ENCODE peak calls at places on chromosome 22, in six cellular contexts. One of them, this sample, is unnamed.

GRCh38 chr22:31618471-31619176 is 43.4 kb downstream of the PISD start:
- DNase-seq in body of pancreas: no peak
- DNase-seq in lower lobe of right lung: no peak
- DNase-seq in A549: no peak
- DNase-seq in heart left ventricle: no peak
- DNase-seq in psoas muscle: no peak
- DNase-seq in this sample: no peak

GRCh38 chr22:24848559-24849168 is 42.7 kb downstream of the SGSM1 start:
- DNase-seq in psoas muscle: no peak
- DNase-seq in heart left ventricle: no peak
- DNase-seq in body of pancreas: peak; percentile 65
- DNase-seq in A549: no peak
- DNase-seq in lower lobe of right lung: no peak
- DNase-seq in this sample: no peak

GRCh38 chr22:48380016-48380665 is 1447.5 kb downstream of the BRD1 start:
- DNase-seq in psoas muscle: no peak
- DNase-seq in heart left ventricle: no peak
- DNase-seq in A549: no peak
- DNase-seq in lower lobe of right lung: no peak
- DNase-seq in body of pancreas: no peak
- DNase-seq in this sample: no peak

GRCh38 chr22:32531228-32531627 is 56.6 kb downstream of the FBXO7 start:
- DNase-seq in lower lobe of right lung: no peak
- DNase-seq in psoas muscle: peak; percentile 21
- DNase-seq in heart left ventricle: no peak
- DNase-seq in A549: no peak
- DNase-seq in body of pancreas: no peak
- DNase-seq in this sample: no peak

GRCh38 chr22:30183861-30184278 is 62.7 kb downstream of the LIF start:
- DNase-seq in A549: no peak
- DNase-seq in lower lobe of right lung: no peak
- DNase-seq in psoas muscle: no peak
- DNase-seq in body of pancreas: no peak
- DNase-seq in heart left ventricle: no peak
- DNase-seq in this sample: no peak

GRCh38 chr22:49206281-49206680 is 621.4 kb downstream of the BRD1 start:
- DNase-seq in heart left ventricle: no peak
- DNase-seq in A549: no peak
- DNase-seq in psoas muscle: no peak
- DNase-seq in lower lobe of right lung: no peak
- DNase-seq in body of pancreas: no peak
- DNase-seq in this sample: no peak

GRCh38 chr22:30606455-30607299 is at the start of gene TCN2:
- DNase-seq in lower lobe of right lung: peak; percentile 80
- DNase-seq in A549: peak; percentile 69
- DNase-seq in heart left ventricle: peak; percentile 77
- DNase-seq in psoas muscle: peak; percentile 66
- DNase-seq in body of pancreas: peak; percentile 83
- DNase-seq in this sample: peak; percentile 67

GRCh38 chr22:21759133-21759532 is 23.5 kb upstream of the YPEL1 start:
- DNase-seq in psoas muscle: no peak
- DNase-seq in heart left ventricle: no peak
- DNase-seq in body of pancreas: no peak
- DNase-seq in lower lobe of right lung: no peak
- DNase-seq in A549: no peak
- DNase-seq in this sample: no peak

GRCh38 chr22:36467946-36468345 is 13.5 kb downstream of the TXN2 start:
- DNase-seq in body of pancreas: peak; percentile 20
- DNase-seq in heart left ventricle: peak; percentile 67
- DNase-seq in A549: peak; percentile 33
- DNase-seq in psoas muscle: peak; percentile 73
- DNase-seq in lower lobe of right lung: no peak
- DNase-seq in this sample: peak; percentile 91
- H3K4me3 ChIP-seq in body of pancreas: no peak overlapping the region
- H3K4me3 ChIP-seq in heart left ventricle: no peak overlapping the region
- H3K4me3 ChIP-seq in A549: no peak overlapping the region
- H3K4me3 ChIP-seq in psoas muscle: no peak overlapping the region
- H3K4me3 ChIP-seq in lower lobe of right lung: no peak overlapping the region
- H3K4me3 ChIP-seq in this sample: no peak overlapping the region

DNA sequence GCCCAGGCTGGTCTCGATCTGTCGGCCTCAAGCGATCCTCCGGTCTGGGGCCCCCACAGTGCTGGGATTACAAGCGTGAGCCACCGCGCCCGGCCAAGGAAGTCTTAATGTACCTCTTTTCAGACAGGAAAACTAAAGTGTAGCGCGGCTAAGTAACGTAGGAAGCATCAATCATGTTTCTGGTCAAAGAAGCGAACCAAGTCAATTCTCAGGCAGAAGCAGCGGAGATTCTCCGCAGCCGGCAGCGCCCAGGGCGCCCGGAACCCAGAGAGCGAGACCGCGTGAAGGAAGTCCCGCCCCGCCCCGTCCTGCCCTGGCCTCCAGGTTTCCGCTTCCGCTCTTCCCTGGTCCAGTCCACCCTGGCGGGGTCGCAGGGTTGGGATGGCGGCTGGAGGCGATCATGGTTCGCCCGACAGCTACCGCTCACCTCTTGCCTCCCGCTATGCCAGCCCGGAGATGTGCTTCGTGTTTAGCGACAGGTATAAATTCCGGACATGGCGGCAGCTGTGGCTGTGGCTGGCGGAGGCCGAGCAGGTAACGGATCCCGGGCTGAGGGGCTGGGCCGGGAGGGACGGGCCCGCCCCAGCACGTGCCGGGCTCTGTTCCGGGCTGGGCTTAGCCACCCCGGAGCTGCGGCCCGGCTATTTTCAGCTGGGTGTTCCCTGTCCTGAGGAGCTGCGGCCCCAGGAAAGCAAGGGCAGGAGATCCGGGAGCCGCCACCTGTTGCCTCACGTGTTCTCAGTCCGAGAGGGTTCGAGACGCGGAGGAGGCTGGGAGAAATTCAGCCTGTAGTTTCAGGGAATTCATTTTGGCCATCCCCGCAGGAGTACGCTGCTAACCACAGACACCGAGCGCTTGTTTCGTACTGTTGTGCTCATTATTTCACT is at the start of gene ADSL:
- DNase-seq in lower lobe of right lung: peak; percentile 93
- DNase-seq in body of pancreas: peak; percentile 90
- DNase-seq in psoas muscle: peak; percentile 92
- DNase-seq in heart left ventricle: peak; percentile 93
- DNase-seq in A549: peak; percentile 82
- DNase-seq in this sample: peak; percentile 88
- TF ChIP-seq CTCF in lower lobe of right lung: no peak
- TF ChIP-seq CTCF in body of pancreas: no peak
- TF ChIP-seq CTCF in psoas muscle: no peak
- TF ChIP-seq CTCF in heart left ventricle: no peak
- TF ChIP-seq CTCF in A549: no peak
- TF ChIP-seq CTCF in this sample: no peak

GRCh38 chr22:17268501-17269223 is 49.4 kb upstream of the ADA2 start:
- DNase-seq in heart left ventricle: no peak
- DNase-seq in A549: no peak
- DNase-seq in psoas muscle: no peak
- DNase-seq in body of pancreas: no peak
- DNase-seq in lower lobe of right lung: no peak
- DNase-seq in this sample: no peak

GRCh38 chr22:17271711-17272451 is 52.6 kb upstream of the ADA2 start:
- DNase-seq in lower lobe of right lung: peak; percentile 12
- DNase-seq in psoas muscle: no peak
- DNase-seq in heart left ventricle: no peak
- DNase-seq in body of pancreas: no peak
- DNase-seq in A549: no peak
- DNase-seq in this sample: no peak

GRCh38 chr22:17269224-17269606 is 50.0 kb upstream of the ADA2 start:
- DNase-seq in body of pancreas: no peak
- DNase-seq in A549: no peak
- DNase-seq in lower lobe of right lung: no peak
- DNase-seq in psoas muscle: no peak
- DNase-seq in heart left ventricle: no peak
- DNase-seq in this sample: no peak

GRCh38 chr22:17269607-17270261 is 50.5 kb upstream of the ADA2 start:
- DNase-seq in body of pancreas: no peak
- DNase-seq in psoas muscle: no peak
- DNase-seq in A549: no peak
- DNase-seq in heart left ventricle: no peak
- DNase-seq in lower lobe of right lung: no peak
- DNase-seq in this sample: no peak

DNA sequence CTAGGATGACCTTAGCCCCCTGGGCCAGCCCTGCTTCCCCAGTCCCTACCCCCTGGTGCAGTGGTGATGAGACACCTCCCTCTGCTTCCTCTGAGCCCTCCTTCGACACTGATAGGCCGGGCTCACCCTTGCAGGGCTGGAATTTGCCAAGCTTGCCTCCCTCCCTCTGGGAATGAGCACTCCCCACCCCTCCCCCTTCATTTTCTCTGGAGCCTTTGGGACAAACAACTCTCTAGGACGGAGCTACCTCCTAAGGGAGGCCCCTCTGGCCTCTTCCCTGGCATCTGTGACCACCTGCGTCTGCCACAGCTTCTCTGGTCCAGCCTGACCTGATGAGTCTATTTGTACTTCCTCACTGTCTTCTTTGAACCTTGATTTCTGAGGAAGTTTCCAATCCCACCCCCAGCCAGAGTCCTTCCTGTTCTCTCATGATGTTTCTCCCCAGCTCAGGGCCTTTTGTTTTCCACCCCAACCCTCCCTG is 53.3 kb upstream of the ADA2 start:
- DNase-seq in heart left ventricle: no peak
- DNase-seq in A549: no peak
- DNase-seq in lower lobe of right lung: peak; percentile 25
- DNase-seq in body of pancreas: no peak
- DNase-seq in psoas muscle: no peak
- DNase-seq in this sample: no peak
- H3K4me3 ChIP-seq in heart left ventricle: no peak overlapping the region
- H3K4me3 ChIP-seq in A549: no peak overlapping the region
- H3K4me3 ChIP-seq in lower lobe of right lung: no peak overlapping the region
- H3K4me3 ChIP-seq in body of pancreas: no peak overlapping the region
- H3K4me3 ChIP-seq in psoas muscle: no peak overlapping the region
- H3K4me3 ChIP-seq in this sample: no peak overlapping the region

GRCh38 chr22:43923631-43924548 is at the start of gene PNPLA3:
- DNase-seq in psoas muscle: peak; percentile 92
- DNase-seq in lower lobe of right lung: peak; percentile 91
- DNase-seq in A549: peak; percentile 79
- DNase-seq in body of pancreas: peak; percentile 94
- DNase-seq in heart left ventricle: peak; percentile 94
- DNase-seq in this sample: peak; percentile 92

GRCh38 chr22:43923191-43923590 is 414 bp upstream of the PNPLA3 start:
- DNase-seq in A549: no peak
- DNase-seq in heart left ventricle: no peak
- DNase-seq in psoas muscle: no peak
- DNase-seq in body of pancreas: peak; percentile 11
- DNase-seq in lower lobe of right lung: no peak
- DNase-seq in this sample: no peak

GRCh38 chr22:43919106-43919965 is 4.3 kb upstream of the PNPLA3 start:
- DNase-seq in psoas muscle: no peak
- DNase-seq in lower lobe of right lung: no peak
- DNase-seq in A549: no peak
- DNase-seq in heart left ventricle: no peak
- DNase-seq in body of pancreas: peak; percentile 58
- DNase-seq in this sample: peak; percentile 41

GRCh38 chr22:43921361-43921760 is 2.2 kb upstream of the PNPLA3 start:
- DNase-seq in psoas muscle: peak; percentile 63
- DNase-seq in heart left ventricle: no peak
- DNase-seq in A549: no peak
- DNase-seq in lower lobe of right lung: no peak
- DNase-seq in body of pancreas: no peak
- DNase-seq in this sample: peak; percentile 31

DNA sequence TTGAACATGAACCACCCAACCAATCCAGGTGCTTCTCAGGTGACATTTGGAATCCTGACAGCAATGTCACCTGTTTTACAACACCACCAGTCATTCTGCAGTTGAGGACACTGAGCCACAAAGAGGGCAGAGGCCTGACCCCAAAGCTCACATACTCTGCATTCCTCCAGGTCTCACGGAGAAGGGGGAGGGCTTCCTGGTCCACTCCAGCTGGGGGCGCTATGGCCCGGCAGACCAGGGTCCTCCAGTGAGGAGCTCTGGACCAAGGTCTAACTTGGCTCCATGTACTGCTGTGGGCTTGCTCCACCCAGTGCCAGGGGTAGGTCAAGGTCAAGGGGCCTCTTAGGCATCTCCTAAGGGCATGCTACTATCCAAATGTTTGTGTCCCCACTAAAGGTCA is 1.5 kb upstream of the PNPLA3 start:
- DNase-seq in lower lobe of right lung: no peak
- DNase-seq in heart left ventricle: no peak
- DNase-seq in A549: no peak
- DNase-seq in psoas muscle: no peak
- DNase-seq in body of pancreas: no peak
- DNase-seq in this sample: no peak
- TF ChIP-seq CTCF in lower lobe of right lung: no peak
- TF ChIP-seq CTCF in heart left ventricle: no peak
- TF ChIP-seq CTCF in A549: no peak
- TF ChIP-seq CTCF in psoas muscle: no peak
- TF ChIP-seq CTCF in body of pancreas: no peak
- TF ChIP-seq CTCF in this sample: no peak

GRCh38 chr22:37486224-37486845 is at the start of gene MFNG:
- DNase-seq in heart left ventricle: peak; percentile 79
- DNase-seq in body of pancreas: peak; percentile 75
- DNase-seq in psoas muscle: peak; percentile 71
- DNase-seq in lower lobe of right lung: peak; percentile 90
- DNase-seq in A549: peak; percentile 54
- DNase-seq in this sample: peak; percentile 48
- H3K4me3 ChIP-seq in heart left ventricle: peak within 1 kb of the TSS; percentile 7
- H3K4me3 ChIP-seq in body of pancreas: no peak within 1 kb of the TSS
- H3K4me3 ChIP-seq in psoas muscle: peak within 1 kb of the TSS; percentile 52
- H3K4me3 ChIP-seq in lower lobe of right lung: peak within 1 kb of the TSS; percentile 72
- H3K4me3 ChIP-seq in A549: no peak within 1 kb of the TSS
- H3K4me3 ChIP-seq in this sample: no peak within 1 kb of the TSS

DNA sequence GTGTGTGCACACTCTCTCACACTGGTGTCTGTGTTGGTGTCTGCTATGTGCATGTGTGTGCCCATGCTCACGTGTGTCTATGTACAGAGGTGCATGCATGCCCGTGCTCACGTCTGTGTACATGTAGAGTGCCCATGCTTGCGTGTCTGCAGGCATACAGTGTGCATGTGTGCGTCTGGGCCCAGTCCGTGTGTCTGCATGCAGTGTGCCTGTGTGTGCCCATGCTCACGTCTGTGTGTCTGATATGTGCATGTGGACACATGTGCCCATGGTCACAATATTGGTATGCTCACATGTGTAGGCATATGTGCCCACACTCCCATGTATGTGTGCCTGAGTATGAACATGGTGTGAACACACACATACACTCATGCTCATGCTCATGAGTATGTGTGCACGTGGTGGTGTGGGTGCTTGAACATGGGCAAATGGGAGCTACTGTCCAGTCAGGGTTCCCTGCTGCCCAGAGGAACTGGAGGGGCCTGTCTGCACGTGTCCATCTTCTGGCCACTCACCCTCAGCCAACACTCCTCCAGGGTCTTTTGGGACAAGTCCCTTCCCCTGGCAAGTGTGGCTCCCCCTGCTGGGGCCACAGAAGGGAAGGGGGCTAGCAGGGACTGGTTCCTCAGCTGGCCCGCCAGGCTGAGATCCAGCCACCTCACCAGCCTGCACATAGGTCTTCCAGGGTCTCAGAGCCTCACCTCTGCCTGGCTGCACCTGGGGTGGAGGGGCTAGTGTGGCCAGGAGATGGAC is 7.3 kb upstream of the TBX1 start:
- DNase-seq in psoas muscle: no peak
- DNase-seq in A549: no peak
- DNase-seq in lower lobe of right lung: no peak
- DNase-seq in body of pancreas: no peak
- DNase-seq in heart left ventricle: no peak
- DNase-seq in this sample: no peak
- TF ChIP-seq CTCF in psoas muscle: no peak
- TF ChIP-seq CTCF in A549: no peak
- TF ChIP-seq CTCF in lower lobe of right lung: no peak
- TF ChIP-seq CTCF in body of pancreas: no peak
- TF ChIP-seq CTCF in heart left ventricle: no peak
- TF ChIP-seq CTCF in this sample: no peak